ENCODE peak calls at places on chromosomes 5 and 9, in seven cellular contexts. K is foreskin fibroblast, B is MM.1S, I is A673, F is upper lobe of right lung, Y is spleen, C is fibroblast of mammary gland. D is an unnamed sample.

GRCh38 chr5:160198148-160198545 is 31.2 kb upstream of the FABP6 start:
- DNase-seq in K (no peak), B (no peak), I (peak), F (no peak), Y (no peak), C (no peak), D (no peak)

GRCh38 chr5:9483251-9483650 is 62.6 kb downstream of the SEMA5A start:
- DNase-seq in K (no peak), B (no peak), I (no peak), F (no peak), Y (no peak), C (no peak), D (no peak)

GRCh38 chr5:83718195-83718825 is 2.3 kb downstream of the HAPLN1 start:
- DNase-seq in K (peak), B (peak), I (peak), F (no peak), Y (no peak), C (peak), D (peak)

GRCh38 chr5:145478651-145479050 is 356.5 kb downstream of the PRELID2 start:
- DNase-seq in K (no peak), B (no peak), I (no peak), F (no peak), Y (no peak), C (no peak), D (no peak)

GRCh38 chr9:80878556-80878955 is 810.8 kb downstream of the TLE1 start:
- DNase-seq in K (peak), B (no peak), I (no peak), F (no peak), Y (no peak), C (peak), D (no peak)

GRCh38 chr9:113602126-113603119 is 138.9 kb downstream of the RGS3 start:
- DNase-seq in K (peak), B (no peak), I (peak), F (peak), Y (peak), C (peak), D (no peak)

GRCh38 chr5:109256486-109256885 is 153.3 kb downstream of the PJA2 start:
- DNase-seq in K (no peak), B (no peak), I (peak), F (no peak), Y (no peak), C (no peak), D (no peak)

GRCh38 chr5:72096602-72097205 is 10.6 kb upstream of the MAP1B start:
- DNase-seq in K (peak), B (no peak), I (no peak), F (no peak), Y (no peak), C (no peak), D (no peak)

GRCh38 chr9:68685770-68686169 is 19.3 kb upstream of the PIP5K1B start:
- DNase-seq in K (no peak), B (peak), I (peak), F (no peak), Y (no peak), C (no peak), D (peak)

GRCh38 chr5:96893342-96893741 is 17.0 kb downstream of the ERAP2 start:
- DNase-seq in K (peak), B (no peak), I (peak), F (no peak), Y (no peak), C (peak), D (no peak)

GRCh38 chr5:175460126-175460525 is 16.1 kb upstream of the DRD1 start:
- DNase-seq in K (no peak), B (peak), I (peak), F (no peak), Y (no peak), C (no peak), D (no peak)

GRCh38 chr9:101027246-101027645 is 1.3 kb upstream of the PLPPR1 start:
- DNase-seq in K (no peak), B (no peak), I (no peak), F (no peak), Y (no peak), C (no peak), D (no peak)

GRCh38 chr9:36874921-36875320 is 159.1 kb downstream of the PAX5 start:
- DNase-seq in K (peak), B (no peak), I (peak), F (peak), Y (peak), C (peak), D (no peak)

GRCh38 chr5:134174841-134175839 is 1.6 kb downstream of the SKP1 start:
- DNase-seq in K (peak), B (peak), I (peak), F (no peak), Y (no peak), C (peak), D (no peak)

GRCh38 chr5:38916802-38917201 is 71.0 kb downstream of the OSMR start:
- DNase-seq in K (no peak), B (no peak), I (no peak), F (no peak), Y (no peak), C (no peak), D (no peak)

GRCh38 chr5:56155085-56155484 is 78.0 kb downstream of the ANKRD55 start:
- DNase-seq in K (no peak), B (peak), I (no peak), F (no peak), Y (no peak), C (no peak), D (no peak)

GRCh38 chr5:135391123-135391868 is 7.7 kb downstream of the MACROH2A1 start:
- DNase-seq in K (peak), B (no peak), I (no peak), F (no peak), Y (no peak), C (peak), D (no peak)

GRCh38 chr5:73363911-73364730 is 84.5 kb downstream of the FOXD1 start:
- DNase-seq in K (peak), B (no peak), I (no peak), F (no peak), Y (no peak), C (peak), D (no peak)

GRCh38 chr5:42377496-42377895 is 45.7 kb upstream of the GHR start:
- DNase-seq in K (peak), B (no peak), I (no peak), F (no peak), Y (no peak), C (peak), D (no peak)

GRCh38 chr5:107663697-107664096 is 7.0 kb downstream of the EFNA5 start:
- DNase-seq in K (no peak), B (no peak), I (no peak), F (no peak), Y (no peak), C (no peak), D (no peak)

GRCh38 chr5:107668154-107668932 is 2.4 kb downstream of the EFNA5 start:
- DNase-seq in K (no peak), B (no peak), I (no peak), F (no peak), Y (no peak), C (no peak), D (no peak)

GRCh38 chr5:107665036-107665435 is 5.7 kb downstream of the EFNA5 start:
- DNase-seq in K (no peak), B (no peak), I (no peak), F (no peak), Y (no peak), C (no peak), D (no peak)

GRCh38 chr5:107668933-107669542 is 1.7 kb downstream of the EFNA5 start:
- DNase-seq in K (no peak), B (no peak), I (peak), F (no peak), Y (no peak), C (no peak), D (no peak)

GRCh38 chr5:107666051-107666655 is 4.6 kb downstream of the EFNA5 start:
- DNase-seq in K (no peak), B (no peak), I (no peak), F (no peak), Y (no peak), C (no peak), D (no peak)
- H3K4me3 ChIP-seq in K (no peak), B (no peak), I (no peak), F (no peak), Y (no peak), C (no peak), D (no peak)

GRCh38 chr9:8856686-8857329 is 1057.2 kb upstream of the DMAC1 start:
- DNase-seq in K (no peak), B (no peak), I (no peak), F (no peak), Y (no peak), C (peak), D (no peak)

GRCh38 chr9:8858250-8859161 is 1058.9 kb upstream of the DMAC1 start:
- DNase-seq in K (no peak), B (no peak), I (no peak), F (no peak), Y (no peak), C (no peak), D (no peak)

GRCh38 chr9:8852301-8852864 is 1052.8 kb upstream of the DMAC1 start:
- DNase-seq in K (no peak), B (no peak), I (no peak), F (no peak), Y (no peak), C (no peak), D (no peak)

GRCh38 chr9:8857330-8858249 is 1058.0 kb upstream of the DMAC1 start:
- DNase-seq in K (peak), B (peak), I (peak), F (peak), Y (peak), C (peak), D (no peak)

GRCh38 chr9:8855046-8855445 is 1055.5 kb upstream of the DMAC1 start:
- DNase-seq in K (no peak), B (peak), I (peak), F (no peak), Y (no peak), C (peak), D (no peak)
- TF ChIP-seq CTCF in K (peak), B (peak), I (peak), F (peak), Y (no peak), C (peak), D (no peak)

GRCh38 chr9:92846662-92847145 is 31.1 kb downstream of the ZNF484 start:
- DNase-seq in K (no peak), B (no peak), I (no peak), F (no peak), Y (no peak), C (peak), D (no peak)
- H3K4me3 ChIP-seq in K (no peak), B (no peak), I (no peak), F (no peak), Y (no peak), C (no peak), D (no peak)

GRCh38 chr5:32585446-32586250 is at the start of gene SUB1:
- DNase-seq in K (peak), B (peak), I (peak), F (peak), Y (peak), C (peak), D (peak)
- TF ChIP-seq CTCF in K (no peak), B (no peak), I (peak), F (no peak), Y (no peak), C (no peak), D (no peak)

DNA sequence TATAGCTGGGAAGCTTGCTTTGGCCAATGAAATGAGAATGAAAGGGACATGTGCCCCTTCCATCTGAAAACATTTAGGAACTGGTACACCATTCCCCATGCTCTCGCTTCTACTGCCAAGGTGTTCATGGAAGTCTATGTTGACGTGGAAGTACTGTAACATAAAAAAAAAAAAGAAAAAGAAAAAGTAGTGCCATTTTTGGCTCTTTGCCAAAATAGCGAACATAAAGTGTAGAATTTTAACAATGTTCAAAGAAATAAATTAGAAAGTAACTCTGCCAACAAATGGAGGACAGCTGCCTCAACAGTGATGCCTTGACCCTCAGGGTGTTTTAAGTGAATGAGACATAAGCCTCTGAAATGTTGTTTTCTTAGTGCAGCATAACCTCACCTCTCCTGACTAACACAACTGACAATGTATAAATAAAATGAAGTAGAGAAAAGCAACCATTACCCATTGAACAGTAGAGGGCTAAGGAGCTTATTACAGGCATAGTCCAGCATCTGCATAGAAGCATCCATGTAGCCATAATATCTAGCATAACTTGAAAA is 536.6 kb downstream of the DTWD2 start:
- DNase-seq in K (no peak), B (no peak), I (no peak), F (no peak), Y (no peak), C (no peak), D (no peak)
- H3K4me3 ChIP-seq in K (no peak), B (no peak), I (no peak), F (no peak), Y (no peak), C (no peak), D (no peak)

GRCh38 chr9:85425153-85425611 is 316.6 kb downstream of the AGTPBP1 start:
- DNase-seq in K (peak), B (peak), I (peak), F (peak), Y (no peak), C (peak), D (peak)
- TF ChIP-seq CTCF in K (peak), B (peak), I (peak), F (peak), Y (peak), C (peak), D (peak)